ENCODE peak calls at places on chromosomes 5 and 9, in nine cellular contexts. L is HT1080; G is IMR-90; D is stimulated activated CD4-positive, alpha-beta T cell treated with anti-CD3 and anti-CD28 coated beads, Interleukin-2, amount 100 ng/mL, for 48 hours; H is DMS 273 treated with DMSO at 0.1 percent for 48 hours; K is AG09309; S is Peyer's patch; X is pulmonary artery endothelial cell; F is activated effector memory CD4-positive, alpha-beta T cell treated with Interleukin-2 at 50 U/mL for 16 hours. P is an unnamed sample.

GRCh38 chr5:162067138-162067537 is 435 bp upstream of the GABRG2 start:
- DNase-seq in K (no peak), D (no peak), L (no peak), X (no peak), S (no peak), H (no peak), F (no peak), G (no peak), P (no peak)

GRCh38 chr5:116466740-116467139 is 107.9 kb downstream of the SEMA6A start:
- DNase-seq in F (no peak), D (no peak), L (no peak), H (no peak), S (no peak), G (no peak), X (no peak), K (no peak), P (no peak)

GRCh38 chr5:139419793-139420192 is 15.9 kb upstream of the SPATA24 start:
- DNase-seq in L (no peak), G (no peak), F (no peak), K (no peak), X (no peak), S (no peak), D (no peak), H (no peak), P (no peak)

GRCh38 chr9:132163457-132163875 is 1.6 kb downstream of the NTNG2 start:
- DNase-seq in L (no peak), F (no peak), D (no peak), S (no peak), X (no peak), G (peak), H (no peak), K (no peak), P (no peak)

GRCh38 chr9:137750563-137750962 is 127.0 kb upstream of the CACNA1B start:
- DNase-seq in S (no peak), K (no peak), G (no peak), H (no peak), X (no peak), D (no peak), L (no peak), F (no peak), P (no peak)

GRCh38 chr5:175343292-175343691 is 100.7 kb downstream of the DRD1 start:
- DNase-seq in D (no peak), F (no peak), L (no peak), K (no peak), S (no peak), H (no peak), X (no peak), G (no peak), P (no peak)

GRCh38 chr9:124754289-124754688 is 16.8 kb downstream of the NR6A1 start:
- DNase-seq in L (no peak), K (no peak), G (peak), D (no peak), S (no peak), H (no peak), X (no peak), F (no peak), P (no peak)

GRCh38 chr9:101027246-101027645 is 1.3 kb upstream of the PLPPR1 start:
- DNase-seq in L (no peak), D (no peak), F (no peak), G (no peak), K (no peak), H (peak), S (no peak), X (no peak), P (peak)

GRCh38 chr5:43203373-43203772 is 11.3 kb downstream of the NIM1K start:
- DNase-seq in G (peak), D (no peak), L (peak), S (no peak), F (no peak), K (no peak), X (no peak), H (no peak), P (no peak)

GRCh38 chr5:98099448-98100105 is 673.9 kb upstream of the RGMB start:
- DNase-seq in G (peak), F (no peak), X (peak), D (no peak), K (no peak), H (no peak), L (no peak), S (no peak), P (no peak)